ENCODE peak calls at places on chromosomes 12 and 14, in nine cellular contexts. One of them, this sample, is unnamed.

GRCh38 chr12:43836455-43836989 is 641 bp downstream of the TMEM117 start:
- DNase-seq in fibroblast of mammary gland: peak; percentile 35
- DNase-seq in NCI-H1417 treated with DMSO at 0.1 percent for 48 hours: no peak
- DNase-seq in NCI-H2081: peak; percentile 37
- DNase-seq in GM23248: peak; percentile 56
- DNase-seq in astrocyte of the hippocampus: peak; percentile 32
- DNase-seq in neural crest cell: no peak
- DNase-seq in HCEC 1CT: no peak
- DNase-seq in cardiac fibroblast: peak; percentile 59
- DNase-seq in this sample: no peak

GRCh38 chr14:32068708-32069107 is 8.4 kb upstream of the ARHGAP5 start:
- DNase-seq in fibroblast of mammary gland: no peak
- DNase-seq in NCI-H1417 treated with DMSO at 0.1 percent for 48 hours: no peak
- DNase-seq in NCI-H2081: no peak
- DNase-seq in GM23248: no peak
- DNase-seq in astrocyte of the hippocampus: no peak
- DNase-seq in neural crest cell: no peak
- DNase-seq in HCEC 1CT: no peak
- DNase-seq in cardiac fibroblast: no peak
- DNase-seq in this sample: no peak

GRCh38 chr14:101929096-101929495 is 35.3 kb upstream of the DYNC1H1 start:
- DNase-seq in fibroblast of mammary gland: no peak
- DNase-seq in NCI-H1417 treated with DMSO at 0.1 percent for 48 hours: no peak
- DNase-seq in NCI-H2081: no peak
- DNase-seq in GM23248: no peak
- DNase-seq in astrocyte of the hippocampus: no peak
- DNase-seq in neural crest cell: no peak
- DNase-seq in HCEC 1CT: no peak
- DNase-seq in cardiac fibroblast: no peak
- DNase-seq in this sample: no peak

GRCh38 chr12:16063728-16064127 is 152.6 kb downstream of the DERA start:
- DNase-seq in fibroblast of mammary gland: peak; percentile 21
- DNase-seq in NCI-H1417 treated with DMSO at 0.1 percent for 48 hours: no peak
- DNase-seq in NCI-H2081: no peak
- DNase-seq in GM23248: no peak
- DNase-seq in astrocyte of the hippocampus: peak; percentile 22
- DNase-seq in neural crest cell: no peak
- DNase-seq in HCEC 1CT: no peak
- DNase-seq in cardiac fibroblast: peak; percentile 39
- DNase-seq in this sample: no peak

GRCh38 chr14:26204954-26205479 is 392.8 kb downstream of the NOVA1 start:
- DNase-seq in fibroblast of mammary gland: peak; percentile 18
- DNase-seq in NCI-H1417 treated with DMSO at 0.1 percent for 48 hours: no peak
- DNase-seq in NCI-H2081: peak; percentile 68
- DNase-seq in GM23248: peak; percentile 40
- DNase-seq in astrocyte of the hippocampus: peak; percentile 71
- DNase-seq in neural crest cell: peak; percentile 40
- DNase-seq in HCEC 1CT: no peak
- DNase-seq in cardiac fibroblast: peak; percentile 49
- DNase-seq in this sample: no peak

GRCh38 chr12:111409403-111410228 is 3.9 kb downstream of the SH2B3 start:
- DNase-seq in fibroblast of mammary gland: peak; percentile 79
- DNase-seq in NCI-H1417 treated with DMSO at 0.1 percent for 48 hours: no peak
- DNase-seq in NCI-H2081: no peak
- DNase-seq in GM23248: peak; percentile 87
- DNase-seq in astrocyte of the hippocampus: peak; percentile 75
- DNase-seq in neural crest cell: peak; percentile 23
- DNase-seq in HCEC 1CT: peak; percentile 76
- DNase-seq in cardiac fibroblast: peak; percentile 87
- DNase-seq in this sample: no peak

GRCh38 chr12:46174919-46175318 is 93.9 kb downstream of the SLC38A1 start:
- DNase-seq in fibroblast of mammary gland: no peak
- DNase-seq in NCI-H1417 treated with DMSO at 0.1 percent for 48 hours: no peak
- DNase-seq in NCI-H2081: no peak
- DNase-seq in GM23248: no peak
- DNase-seq in astrocyte of the hippocampus: no peak
- DNase-seq in neural crest cell: no peak
- DNase-seq in HCEC 1CT: no peak
- DNase-seq in cardiac fibroblast: no peak
- DNase-seq in this sample: no peak

GRCh38 chr12:30425445-30425844 is 270.2 kb downstream of the IPO8 start:
- DNase-seq in fibroblast of mammary gland: no peak
- DNase-seq in NCI-H1417 treated with DMSO at 0.1 percent for 48 hours: no peak
- DNase-seq in NCI-H2081: no peak
- DNase-seq in GM23248: no peak
- DNase-seq in astrocyte of the hippocampus: no peak
- DNase-seq in neural crest cell: no peak
- DNase-seq in HCEC 1CT: no peak
- DNase-seq in cardiac fibroblast: no peak
- DNase-seq in this sample: no peak

GRCh38 chr14:73833530-73834257 is 17.9 kb upstream of the PTGR2 start:
- DNase-seq in fibroblast of mammary gland: peak; percentile 36
- DNase-seq in NCI-H1417 treated with DMSO at 0.1 percent for 48 hours: no peak
- DNase-seq in NCI-H2081: no peak
- DNase-seq in GM23248: peak; percentile 78
- DNase-seq in astrocyte of the hippocampus: peak; percentile 98
- DNase-seq in neural crest cell: peak; percentile 14
- DNase-seq in HCEC 1CT: no peak
- DNase-seq in cardiac fibroblast: peak; percentile 94
- DNase-seq in this sample: no peak

GRCh38 chr14:45492876-45493275 is 239.9 kb upstream of the MIS18BP1 start:
- DNase-seq in fibroblast of mammary gland: no peak
- DNase-seq in NCI-H1417 treated with DMSO at 0.1 percent for 48 hours: no peak
- DNase-seq in NCI-H2081: no peak
- DNase-seq in GM23248: no peak
- DNase-seq in astrocyte of the hippocampus: no peak
- DNase-seq in neural crest cell: no peak
- DNase-seq in HCEC 1CT: no peak
- DNase-seq in cardiac fibroblast: no peak
- DNase-seq in this sample: no peak

GRCh38 chr12:1498199-1498740 is 96.1 kb downstream of the FBXL14 start:
- DNase-seq in fibroblast of mammary gland: no peak
- DNase-seq in NCI-H1417 treated with DMSO at 0.1 percent for 48 hours: no peak
- DNase-seq in NCI-H2081: no peak
- DNase-seq in GM23248: no peak
- DNase-seq in astrocyte of the hippocampus: no peak
- DNase-seq in neural crest cell: no peak
- DNase-seq in HCEC 1CT: no peak
- DNase-seq in cardiac fibroblast: no peak
- DNase-seq in this sample: no peak

GRCh38 chr12:94873368-94874085 is 130.0 kb downstream of the NDUFA12 start:
- DNase-seq in fibroblast of mammary gland: no peak
- DNase-seq in NCI-H1417 treated with DMSO at 0.1 percent for 48 hours: no peak
- DNase-seq in NCI-H2081: peak; percentile 43
- DNase-seq in GM23248: peak; percentile 33
- DNase-seq in astrocyte of the hippocampus: peak; percentile 36
- DNase-seq in neural crest cell: peak; percentile 14
- DNase-seq in HCEC 1CT: no peak
- DNase-seq in cardiac fibroblast: no peak
- DNase-seq in this sample: peak; percentile 36

GRCh38 chr12:67921286-67921685 is 68.0 kb upstream of the IFNG-AS1 start:
- DNase-seq in fibroblast of mammary gland: peak; percentile 27
- DNase-seq in NCI-H1417 treated with DMSO at 0.1 percent for 48 hours: no peak
- DNase-seq in NCI-H2081: no peak
- DNase-seq in GM23248: no peak
- DNase-seq in astrocyte of the hippocampus: peak; percentile 70
- DNase-seq in neural crest cell: no peak
- DNase-seq in HCEC 1CT: no peak
- DNase-seq in cardiac fibroblast: no peak
- DNase-seq in this sample: no peak

GRCh38 chr12:124392991-124393790 is 98.3 kb downstream of the RFLNA start:
- DNase-seq in fibroblast of mammary gland: peak; percentile 85
- DNase-seq in NCI-H1417 treated with DMSO at 0.1 percent for 48 hours: no peak
- DNase-seq in NCI-H2081: peak; percentile 75
- DNase-seq in GM23248: peak; percentile 72
- DNase-seq in astrocyte of the hippocampus: peak; percentile 93
- DNase-seq in neural crest cell: no peak
- DNase-seq in HCEC 1CT: peak; percentile 46
- DNase-seq in cardiac fibroblast: peak; percentile 95
- DNase-seq in this sample: peak; percentile 83

GRCh38 chr14:57987051-57987450 is 121.2 kb upstream of the SLC35F4 start:
- DNase-seq in fibroblast of mammary gland: peak; percentile 27
- DNase-seq in NCI-H1417 treated with DMSO at 0.1 percent for 48 hours: no peak
- DNase-seq in NCI-H2081: no peak
- DNase-seq in GM23248: peak; percentile 38
- DNase-seq in astrocyte of the hippocampus: no peak
- DNase-seq in neural crest cell: no peak
- DNase-seq in HCEC 1CT: no peak
- DNase-seq in cardiac fibroblast: no peak
- DNase-seq in this sample: no peak

GRCh38 chr14:95137164-95137803 is 20.0 kb downstream of the DICER1 start:
- DNase-seq in fibroblast of mammary gland: no peak
- DNase-seq in NCI-H1417 treated with DMSO at 0.1 percent for 48 hours: no peak
- DNase-seq in NCI-H2081: no peak
- DNase-seq in GM23248: no peak
- DNase-seq in astrocyte of the hippocampus: no peak
- DNase-seq in neural crest cell: no peak
- DNase-seq in HCEC 1CT: no peak
- DNase-seq in cardiac fibroblast: no peak
- DNase-seq in this sample: no peak

GRCh38 chr14:52922656-52923055 is 28.2 kb downstream of the FERMT2 start:
- DNase-seq in fibroblast of mammary gland: peak; percentile 59
- DNase-seq in NCI-H1417 treated with DMSO at 0.1 percent for 48 hours: no peak
- DNase-seq in NCI-H2081: no peak
- DNase-seq in GM23248: peak; percentile 83
- DNase-seq in astrocyte of the hippocampus: peak; percentile 71
- DNase-seq in neural crest cell: no peak
- DNase-seq in HCEC 1CT: peak; percentile 66
- DNase-seq in cardiac fibroblast: peak; percentile 51
- DNase-seq in this sample: no peak

GRCh38 chr12:93519859-93520258 is 52.5 kb downstream of the MRPL42 start:
- DNase-seq in fibroblast of mammary gland: no peak
- DNase-seq in NCI-H1417 treated with DMSO at 0.1 percent for 48 hours: no peak
- DNase-seq in NCI-H2081: no peak
- DNase-seq in GM23248: no peak
- DNase-seq in astrocyte of the hippocampus: no peak
- DNase-seq in neural crest cell: no peak
- DNase-seq in HCEC 1CT: no peak
- DNase-seq in cardiac fibroblast: no peak
- DNase-seq in this sample: no peak

GRCh38 chr12:123671876-123672275 is 963 bp downstream of the TCTN2 start:
- DNase-seq in fibroblast of mammary gland: peak; percentile 64
- DNase-seq in NCI-H1417 treated with DMSO at 0.1 percent for 48 hours: no peak
- DNase-seq in NCI-H2081: no peak
- DNase-seq in GM23248: peak; percentile 23
- DNase-seq in astrocyte of the hippocampus: peak; percentile 59
- DNase-seq in neural crest cell: no peak
- DNase-seq in HCEC 1CT: peak; percentile 46
- DNase-seq in cardiac fibroblast: no peak
- DNase-seq in this sample: peak; percentile 56

GRCh38 chr12:23659151-23659550 is 290.3 kb downstream of the SOX5 start:
- DNase-seq in fibroblast of mammary gland: no peak
- DNase-seq in NCI-H1417 treated with DMSO at 0.1 percent for 48 hours: no peak
- DNase-seq in NCI-H2081: no peak
- DNase-seq in GM23248: no peak
- DNase-seq in astrocyte of the hippocampus: no peak
- DNase-seq in neural crest cell: no peak
- DNase-seq in HCEC 1CT: no peak
- DNase-seq in cardiac fibroblast: no peak
- DNase-seq in this sample: no peak

GRCh38 chr12:52147367-52147972 is 44.3 kb downstream of the KRT80 start:
- DNase-seq in fibroblast of mammary gland: peak; percentile 99
- DNase-seq in NCI-H1417 treated with DMSO at 0.1 percent for 48 hours: no peak
- DNase-seq in NCI-H2081: no peak
- DNase-seq in GM23248: peak; percentile 99
- DNase-seq in astrocyte of the hippocampus: peak; percentile 99
- DNase-seq in neural crest cell: no peak
- DNase-seq in HCEC 1CT: peak; percentile 99
- DNase-seq in cardiac fibroblast: peak; percentile 98
- DNase-seq in this sample: peak; percentile 98

GRCh38 chr14:66281036-66281776 is 205.0 kb upstream of the CCDC196 start:
- DNase-seq in fibroblast of mammary gland: peak; percentile 24
- DNase-seq in NCI-H1417 treated with DMSO at 0.1 percent for 48 hours: no peak
- DNase-seq in NCI-H2081: no peak
- DNase-seq in GM23248: peak; percentile 7
- DNase-seq in astrocyte of the hippocampus: no peak
- DNase-seq in neural crest cell: no peak
- DNase-seq in HCEC 1CT: no peak
- DNase-seq in cardiac fibroblast: peak; percentile 23
- DNase-seq in this sample: no peak

GRCh38 chr12:120979862-120980696 is 1.7 kb downstream of the HNF1A start:
- DNase-seq in fibroblast of mammary gland: no peak
- DNase-seq in NCI-H1417 treated with DMSO at 0.1 percent for 48 hours: no peak
- DNase-seq in NCI-H2081: no peak
- DNase-seq in GM23248: no peak
- DNase-seq in astrocyte of the hippocampus: no peak
- DNase-seq in neural crest cell: no peak
- DNase-seq in HCEC 1CT: no peak
- DNase-seq in cardiac fibroblast: no peak
- DNase-seq in this sample: no peak

GRCh38 chr12:110965574-110965973 is 45.2 kb upstream of the MYL2 start:
- DNase-seq in fibroblast of mammary gland: peak; percentile 1
- DNase-seq in NCI-H1417 treated with DMSO at 0.1 percent for 48 hours: no peak
- DNase-seq in NCI-H2081: no peak
- DNase-seq in GM23248: no peak
- DNase-seq in astrocyte of the hippocampus: no peak
- DNase-seq in neural crest cell: no peak
- DNase-seq in HCEC 1CT: no peak
- DNase-seq in cardiac fibroblast: no peak
- DNase-seq in this sample: no peak

GRCh38 chr12:130401703-130402102 is 64.0 kb downstream of the PIWIL1 start:
- DNase-seq in fibroblast of mammary gland: no peak
- DNase-seq in NCI-H1417 treated with DMSO at 0.1 percent for 48 hours: no peak
- DNase-seq in NCI-H2081: peak; percentile 11
- DNase-seq in GM23248: no peak
- DNase-seq in astrocyte of the hippocampus: no peak
- DNase-seq in neural crest cell: no peak
- DNase-seq in HCEC 1CT: no peak
- DNase-seq in cardiac fibroblast: no peak
- DNase-seq in this sample: no peak

GRCh38 chr14:90587918-90588317 is 191.1 kb downstream of the CALM1 start:
- DNase-seq in fibroblast of mammary gland: no peak
- DNase-seq in NCI-H1417 treated with DMSO at 0.1 percent for 48 hours: no peak
- DNase-seq in NCI-H2081: no peak
- DNase-seq in GM23248: no peak
- DNase-seq in astrocyte of the hippocampus: no peak
- DNase-seq in neural crest cell: no peak
- DNase-seq in HCEC 1CT: no peak
- DNase-seq in cardiac fibroblast: no peak
- DNase-seq in this sample: no peak

GRCh38 chr14:103502877-103503276 is 19.8 kb downstream of the CKB start:
- DNase-seq in fibroblast of mammary gland: no peak
- DNase-seq in NCI-H1417 treated with DMSO at 0.1 percent for 48 hours: no peak
- DNase-seq in NCI-H2081: no peak
- DNase-seq in GM23248: no peak
- DNase-seq in astrocyte of the hippocampus: no peak
- DNase-seq in neural crest cell: no peak
- DNase-seq in HCEC 1CT: no peak
- DNase-seq in cardiac fibroblast: no peak
- DNase-seq in this sample: no peak

GRCh38 chr12:40614923-40615322 is 77.3 kb upstream of the CNTN1 start:
- DNase-seq in fibroblast of mammary gland: no peak
- DNase-seq in NCI-H1417 treated with DMSO at 0.1 percent for 48 hours: no peak
- DNase-seq in NCI-H2081: no peak
- DNase-seq in GM23248: no peak
- DNase-seq in astrocyte of the hippocampus: no peak
- DNase-seq in neural crest cell: no peak
- DNase-seq in HCEC 1CT: no peak
- DNase-seq in cardiac fibroblast: no peak
- DNase-seq in this sample: no peak

GRCh38 chr12:99249543-99249942 is 398.0 kb upstream of the GARIN6 start:
- DNase-seq in fibroblast of mammary gland: no peak
- DNase-seq in NCI-H1417 treated with DMSO at 0.1 percent for 48 hours: no peak
- DNase-seq in NCI-H2081: no peak
- DNase-seq in GM23248: no peak
- DNase-seq in astrocyte of the hippocampus: no peak
- DNase-seq in neural crest cell: no peak
- DNase-seq in HCEC 1CT: no peak
- DNase-seq in cardiac fibroblast: no peak
- DNase-seq in this sample: no peak

GRCh38 chr14:24367506-24368214 is at the start of gene NFATC4:
- DNase-seq in fibroblast of mammary gland: peak; percentile 96
- DNase-seq in NCI-H1417 treated with DMSO at 0.1 percent for 48 hours: peak; percentile 78
- DNase-seq in NCI-H2081: peak; percentile 83
- DNase-seq in GM23248: peak; percentile 92
- DNase-seq in astrocyte of the hippocampus: peak; percentile 92
- DNase-seq in neural crest cell: peak; percentile 57
- DNase-seq in HCEC 1CT: peak; percentile 90
- DNase-seq in cardiac fibroblast: peak; percentile 99
- DNase-seq in this sample: peak; percentile 93

GRCh38 chr14:96052541-96053105 is 13.5 kb downstream of the C14orf132 start:
- DNase-seq in fibroblast of mammary gland: peak; percentile 43
- DNase-seq in NCI-H1417 treated with DMSO at 0.1 percent for 48 hours: no peak
- DNase-seq in NCI-H2081: no peak
- DNase-seq in GM23248: peak; percentile 50
- DNase-seq in astrocyte of the hippocampus: no peak
- DNase-seq in neural crest cell: no peak
- DNase-seq in HCEC 1CT: peak; percentile 14
- DNase-seq in cardiac fibroblast: no peak
- DNase-seq in this sample: no peak

This sample was measured in AG08396.